ENCODE peak calls at places on chromosome 9, in seven cellular contexts. One of them, this sample, is unnamed.

GRCh38 chr9:129554649-129555048 is 66.3 kb downstream of the C9orf50 start:
- DNase-seq in CD4-positive, CD25-positive, alpha-beta regulatory T cell: no peak
- DNase-seq in left ventricle myocardium inferior: no peak
- DNase-seq in CD8-positive, alpha-beta T cell: no peak
- DNase-seq in ovary: peak
- DNase-seq in bronchial epithelial cell: no peak
- DNase-seq in AG04449: no peak
- DNase-seq in this sample: no peak

GRCh38 chr9:5869315-5870019 is 21.2 kb upstream of the MLANA start:
- DNase-seq in CD4-positive, CD25-positive, alpha-beta regulatory T cell: no peak
- DNase-seq in left ventricle myocardium inferior: no peak
- DNase-seq in CD8-positive, alpha-beta T cell: no peak
- DNase-seq in ovary: no peak
- DNase-seq in bronchial epithelial cell: peak
- DNase-seq in AG04449: no peak
- DNase-seq in this sample: peak

GRCh38 chr9:78967557-78968212 is 604.1 kb upstream of the TLE4 start:
- DNase-seq in CD4-positive, CD25-positive, alpha-beta regulatory T cell: no peak
- DNase-seq in left ventricle myocardium inferior: no peak
- DNase-seq in CD8-positive, alpha-beta T cell: no peak
- DNase-seq in ovary: no peak
- DNase-seq in bronchial epithelial cell: peak
- DNase-seq in AG04449: no peak
- DNase-seq in this sample: no peak

GRCh38 chr9:122819326-122819725 is 9.1 kb downstream of the PDCL start:
- DNase-seq in CD4-positive, CD25-positive, alpha-beta regulatory T cell: no peak
- DNase-seq in left ventricle myocardium inferior: no peak
- DNase-seq in CD8-positive, alpha-beta T cell: no peak
- DNase-seq in ovary: no peak
- DNase-seq in bronchial epithelial cell: no peak
- DNase-seq in AG04449: no peak
- DNase-seq in this sample: no peak

GRCh38 chr9:135819905-135820304 is 87.4 kb downstream of the CAMSAP1 start:
- DNase-seq in CD4-positive, CD25-positive, alpha-beta regulatory T cell: no peak
- DNase-seq in left ventricle myocardium inferior: no peak
- DNase-seq in CD8-positive, alpha-beta T cell: no peak
- DNase-seq in ovary: no peak
- DNase-seq in bronchial epithelial cell: no peak
- DNase-seq in AG04449: no peak
- DNase-seq in this sample: no peak

GRCh38 chr9:87497080-87497603 is 525 bp upstream of the DAPK1 start:
- DNase-seq in CD4-positive, CD25-positive, alpha-beta regulatory T cell: no peak
- DNase-seq in left ventricle myocardium inferior: no peak
- DNase-seq in CD8-positive, alpha-beta T cell: no peak
- DNase-seq in ovary: no peak
- DNase-seq in bronchial epithelial cell: no peak
- DNase-seq in AG04449: no peak
- DNase-seq in this sample: no peak

GRCh38 chr9:136122425-136123383 is 4.0 kb upstream of the TMEM250 start:
- DNase-seq in CD4-positive, CD25-positive, alpha-beta regulatory T cell: peak
- DNase-seq in left ventricle myocardium inferior: peak
- DNase-seq in CD8-positive, alpha-beta T cell: peak
- DNase-seq in ovary: peak
- DNase-seq in bronchial epithelial cell: no peak
- DNase-seq in AG04449: no peak
- DNase-seq in this sample: peak

GRCh38 chr9:127919253-127919815 is 2.5 kb upstream of the ST6GALNAC4 start:
- DNase-seq in CD4-positive, CD25-positive, alpha-beta regulatory T cell: no peak
- DNase-seq in left ventricle myocardium inferior: peak
- DNase-seq in CD8-positive, alpha-beta T cell: no peak
- DNase-seq in ovary: peak
- DNase-seq in bronchial epithelial cell: peak
- DNase-seq in AG04449: peak
- DNase-seq in this sample: no peak

GRCh38 chr9:98576859-98577258 is 131.9 kb downstream of the GABBR2 start:
- DNase-seq in CD4-positive, CD25-positive, alpha-beta regulatory T cell: no peak
- DNase-seq in left ventricle myocardium inferior: no peak
- DNase-seq in CD8-positive, alpha-beta T cell: no peak
- DNase-seq in ovary: no peak
- DNase-seq in bronchial epithelial cell: no peak
- DNase-seq in AG04449: no peak
- DNase-seq in this sample: no peak

GRCh38 chr9:98314381-98315066 is 59.1 kb upstream of the TBC1D2 start:
- DNase-seq in CD4-positive, CD25-positive, alpha-beta regulatory T cell: no peak
- DNase-seq in left ventricle myocardium inferior: no peak
- DNase-seq in CD8-positive, alpha-beta T cell: no peak
- DNase-seq in ovary: no peak
- DNase-seq in bronchial epithelial cell: peak
- DNase-seq in AG04449: no peak
- DNase-seq in this sample: no peak

GRCh38 chr9:127237801-127238200 is 26.8 kb upstream of the GARNL3 start:
- DNase-seq in CD4-positive, CD25-positive, alpha-beta regulatory T cell: no peak
- DNase-seq in left ventricle myocardium inferior: no peak
- DNase-seq in CD8-positive, alpha-beta T cell: no peak
- DNase-seq in ovary: no peak
- DNase-seq in bronchial epithelial cell: peak
- DNase-seq in AG04449: no peak
- DNase-seq in this sample: no peak

GRCh38 chr9:92764381-92764987 is at the start of gene BICD2:
- DNase-seq in CD4-positive, CD25-positive, alpha-beta regulatory T cell: no peak
- DNase-seq in left ventricle myocardium inferior: no peak
- DNase-seq in CD8-positive, alpha-beta T cell: no peak
- DNase-seq in ovary: no peak
- DNase-seq in bronchial epithelial cell: no peak
- DNase-seq in AG04449: no peak
- DNase-seq in this sample: no peak

GRCh38 chr9:71608021-71608420 is 160.3 kb downstream of the CEMIP2 start:
- DNase-seq in CD4-positive, CD25-positive, alpha-beta regulatory T cell: no peak
- DNase-seq in left ventricle myocardium inferior: no peak
- DNase-seq in CD8-positive, alpha-beta T cell: no peak
- DNase-seq in ovary: no peak
- DNase-seq in bronchial epithelial cell: no peak
- DNase-seq in AG04449: no peak
- DNase-seq in this sample: peak
- H3K4me3 ChIP-seq in CD4-positive, CD25-positive, alpha-beta regulatory T cell: no peak
- H3K4me3 ChIP-seq in left ventricle myocardium inferior: no peak
- H3K4me3 ChIP-seq in CD8-positive, alpha-beta T cell: no peak
- H3K4me3 ChIP-seq in ovary: no peak
- H3K4me3 ChIP-seq in bronchial epithelial cell: no peak
- H3K4me3 ChIP-seq in AG04449: no peak
- H3K4me3 ChIP-seq in this sample: no peak

DNA sequence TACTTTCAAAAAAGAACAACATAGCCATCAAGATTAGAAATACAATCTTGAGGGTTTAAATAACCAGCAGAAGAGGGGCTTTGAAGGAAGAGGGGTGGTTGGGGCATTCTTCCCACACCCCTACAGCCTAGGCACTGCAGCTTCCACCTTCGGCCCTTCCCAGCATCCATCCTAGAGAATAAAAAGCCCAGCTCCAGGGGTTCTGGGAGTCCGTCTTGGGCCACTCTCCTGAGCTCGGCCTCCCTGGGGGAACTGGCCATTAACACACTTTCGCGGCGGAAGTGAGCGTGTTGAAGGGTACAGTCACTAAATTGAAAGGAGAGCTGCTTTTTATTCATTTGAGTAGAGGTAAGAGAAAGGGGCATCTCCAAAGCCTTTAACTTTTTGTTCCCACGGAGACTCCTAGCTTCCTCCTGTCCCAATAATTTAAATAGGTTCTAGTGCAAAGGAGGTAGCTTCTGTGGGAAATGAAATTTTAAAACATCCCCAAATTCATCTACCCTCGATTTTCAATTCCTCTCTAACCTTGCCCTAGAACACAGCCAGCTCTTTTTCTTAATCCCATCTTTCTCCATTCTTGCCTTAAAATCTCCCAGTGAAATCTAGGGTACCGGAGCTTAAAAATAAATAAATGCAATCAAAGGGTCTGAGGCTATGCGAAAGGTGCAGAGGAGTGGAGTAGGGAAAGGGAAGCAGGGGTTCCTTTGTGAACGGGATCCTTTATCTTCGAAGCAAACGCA is 31.1 kb upstream of the NFIB start:
- DNase-seq in CD4-positive, CD25-positive, alpha-beta regulatory T cell: no peak
- DNase-seq in left ventricle myocardium inferior: no peak
- DNase-seq in CD8-positive, alpha-beta T cell: no peak
- DNase-seq in ovary: no peak
- DNase-seq in bronchial epithelial cell: no peak
- DNase-seq in AG04449: no peak
- DNase-seq in this sample: no peak
- H3K4me3 ChIP-seq in CD4-positive, CD25-positive, alpha-beta regulatory T cell: no peak
- H3K4me3 ChIP-seq in left ventricle myocardium inferior: peak
- H3K4me3 ChIP-seq in CD8-positive, alpha-beta T cell: no peak
- H3K4me3 ChIP-seq in ovary: no peak
- H3K4me3 ChIP-seq in bronchial epithelial cell: no peak
- H3K4me3 ChIP-seq in AG04449: no peak
- H3K4me3 ChIP-seq in this sample: no peak

GRCh38 chr9:131709741-131710499 is 30.0 kb downstream of the RAPGEF1 start:
- DNase-seq in CD4-positive, CD25-positive, alpha-beta regulatory T cell: peak
- DNase-seq in left ventricle myocardium inferior: no peak
- DNase-seq in CD8-positive, alpha-beta T cell: no peak
- DNase-seq in ovary: no peak
- DNase-seq in bronchial epithelial cell: peak
- DNase-seq in AG04449: no peak
- DNase-seq in this sample: no peak
- H3K4me3 ChIP-seq in CD4-positive, CD25-positive, alpha-beta regulatory T cell: peak
- H3K4me3 ChIP-seq in left ventricle myocardium inferior: peak
- H3K4me3 ChIP-seq in CD8-positive, alpha-beta T cell: no peak
- H3K4me3 ChIP-seq in ovary: no peak
- H3K4me3 ChIP-seq in bronchial epithelial cell: no peak
- H3K4me3 ChIP-seq in AG04449: no peak
- H3K4me3 ChIP-seq in this sample: no peak

GRCh38 chr9:137371966-137372651 is 50.9 kb downstream of the EXD3 start:
- DNase-seq in CD4-positive, CD25-positive, alpha-beta regulatory T cell: no peak
- DNase-seq in left ventricle myocardium inferior: no peak
- DNase-seq in CD8-positive, alpha-beta T cell: no peak
- DNase-seq in ovary: peak
- DNase-seq in bronchial epithelial cell: no peak
- DNase-seq in AG04449: no peak
- DNase-seq in this sample: no peak
- H3K4me3 ChIP-seq in CD4-positive, CD25-positive, alpha-beta regulatory T cell: no peak
- H3K4me3 ChIP-seq in left ventricle myocardium inferior: no peak
- H3K4me3 ChIP-seq in CD8-positive, alpha-beta T cell: no peak
- H3K4me3 ChIP-seq in ovary: no peak
- H3K4me3 ChIP-seq in bronchial epithelial cell: no peak
- H3K4me3 ChIP-seq in AG04449: no peak
- H3K4me3 ChIP-seq in this sample: no peak

GRCh38 chr9:27414215-27414731 is 109.8 kb upstream of the IFNK start:
- DNase-seq in CD4-positive, CD25-positive, alpha-beta regulatory T cell: no peak
- DNase-seq in left ventricle myocardium inferior: peak
- DNase-seq in CD8-positive, alpha-beta T cell: no peak
- DNase-seq in ovary: peak
- DNase-seq in bronchial epithelial cell: no peak
- DNase-seq in AG04449: no peak
- DNase-seq in this sample: no peak
- H3K4me3 ChIP-seq in CD4-positive, CD25-positive, alpha-beta regulatory T cell: no peak
- H3K4me3 ChIP-seq in left ventricle myocardium inferior: peak
- H3K4me3 ChIP-seq in CD8-positive, alpha-beta T cell: no peak
- H3K4me3 ChIP-seq in ovary: peak
- H3K4me3 ChIP-seq in bronchial epithelial cell: no peak
- H3K4me3 ChIP-seq in AG04449: no peak
- H3K4me3 ChIP-seq in this sample: no peak

This sample was measured in HAP-1.